ENCODE peak calls at places on chromosomes 6 and 20, in seven cellular contexts. W is suprapubic skin; T is stimulated activated naive CD8-positive, alpha-beta T cell treated with anti-CD3 and anti-CD28 coated beads, Interleukin-15, amount 100 ng/mL, for 72 hours; U is AG04449; M is T-helper 17 cell; I is GOT3; V is NCI-H1417 treated with DMSO at 0.1 percent for 48 hours. X is an unnamed sample.

GRCh38 chr6:81003156-81003555 is 749.3 kb downstream of the TENT5A start:
- DNase-seq in W (no peak), T (no peak), U (no peak), M (no peak), I (no peak), V (no peak), X (no peak)

GRCh38 chr20:36542019-36542488 is 735 bp downstream of the MYL9 start:
- DNase-seq in W (no peak), T (no peak), U (no peak), M (no peak), I (no peak), V (no peak), X (peak)

GRCh38 chr6:45371924-45372582 is 5.7 kb downstream of the SUPT3H start:
- DNase-seq in W (no peak), T (no peak), U (no peak), M (no peak), I (no peak), V (no peak), X (no peak)

GRCh38 chr6:150579611-150580010 is 20.1 kb upstream of the PLEKHG1 start:
- DNase-seq in W (no peak), T (no peak), U (no peak), M (no peak), I (no peak), V (no peak), X (no peak)

GRCh38 chr6:44067073-44067759 is 60.0 kb downstream of the MRPL14 start:
- DNase-seq in W (no peak), T (no peak), U (no peak), M (no peak), I (no peak), V (no peak), X (no peak)

GRCh38 chr6:1254326-1254725 is 57.6 kb upstream of the FOXQ1 start:
- DNase-seq in W (no peak), T (no peak), U (no peak), M (no peak), I (no peak), V (no peak), X (no peak)

GRCh38 chr20:34375977-34376430 is 12.9 kb downstream of the ITCH start:
- DNase-seq in W (no peak), T (no peak), U (no peak), M (no peak), I (no peak), V (no peak), X (no peak)

GRCh38 chr6:169963581-169964297 is 212.3 kb downstream of the ERMARD start:
- DNase-seq in W (peak), T (no peak), U (no peak), M (no peak), I (no peak), V (no peak), X (no peak)

GRCh38 chr20:19937651-19938420 is 79.3 kb upstream of the NAA20 start:
- DNase-seq in W (no peak), T (peak), U (no peak), M (no peak), I (no peak), V (no peak), X (no peak)

GRCh38 chr6:4776967-4777925 is 1.0 kb downstream of the CDYL start:
- DNase-seq in W (no peak), T (peak), U (no peak), M (no peak), I (no peak), V (no peak), X (no peak)